ENCODE peak calls at places on chromosomes 16 and 17, in four cellular contexts. V is upper lobe of right lung, E is fibroblast of lung, F is left ventricle myocardium inferior. A is an unnamed sample.

GRCh38 chr16:23452221-23452571 is 793 bp downstream of the COG7 start:
- DNase-seq in E (no peak), V (no peak), F (no peak), A (no peak)

GRCh38 chr17:66964083-66964771 is at the start of gene CACNG4:
- DNase-seq in V (no peak), E (no peak), F (no peak), A (no peak)

GRCh38 chr17:41339571-41340169 is 11.0 kb downstream of the KRT33A start:
- DNase-seq in V (no peak), E (no peak), F (no peak), A (no peak)

GRCh38 chr17:67359960-67360817 is 6.2 kb downstream of the PSMD12 start:
- DNase-seq in V (no peak), F (no peak), E (peak), A (peak)

GRCh38 chr17:75642221-75643032 is 9.2 kb downstream of the SMIM5 start:
- DNase-seq in E (no peak), F (no peak), V (no peak), A (no peak)

GRCh38 chr17:76827736-76828135 is 40.5 kb upstream of the MGAT5B start:
- DNase-seq in E (no peak), F (no peak), V (no peak), A (no peak)

GRCh38 chr16:67211674-67212073 is 12.7 kb downstream of the ELMO3 start:
- DNase-seq in V (no peak), F (no peak), E (no peak), A (no peak)

GRCh38 chr17:49573510-49574282 is 2.0 kb upstream of the NXPH3 start:
- DNase-seq in E (no peak), F (no peak), V (peak), A (no peak)

GRCh38 chr17:7114241-7114874 is at the start of gene ASGR2:
- DNase-seq in V (no peak), F (no peak), E (no peak), A (no peak)

GRCh38 chr17:79684132-79684985 is 46.4 kb upstream of the ENPP7 start:
- DNase-seq in V (no peak), E (peak), F (peak), A (no peak)

GRCh38 chr17:39553326-39553945 is 54.3 kb downstream of the NEUROD2 start:
- DNase-seq in V (no peak), E (peak), F (no peak), A (peak)

GRCh38 chr16:89570342-89570923 is 5.1 kb upstream of the CPNE7 start:
- DNase-seq in E (no peak), V (no peak), F (no peak), A (no peak)

GRCh38 chr17:35750526-35751395 is 2.3 kb downstream of the GAS2L2 start:
- DNase-seq in F (no peak), E (no peak), V (no peak), A (no peak)

GRCh38 chr16:19583665-19584300 is 28.3 kb downstream of the VPS35L start:
- DNase-seq in E (peak), V (no peak), F (no peak), A (peak)

GRCh38 chr16:85171809-85172464 is 59.7 kb upstream of the CIBAR2 start:
- DNase-seq in V (no peak), E (peak), F (no peak), A (peak)

GRCh38 chr16:85174871-85175723 is 62.8 kb upstream of the CIBAR2 start:
- DNase-seq in E (peak), F (no peak), V (no peak), A (peak)

GRCh38 chr16:85173981-85174751 is 61.9 kb upstream of the CIBAR2 start:
- DNase-seq in E (peak), F (no peak), V (no peak), A (peak)

GRCh38 chr16:85172465-85173071 is 60.3 kb upstream of the CIBAR2 start:
- DNase-seq in V (no peak), F (no peak), E (peak), A (no peak)

DNA sequence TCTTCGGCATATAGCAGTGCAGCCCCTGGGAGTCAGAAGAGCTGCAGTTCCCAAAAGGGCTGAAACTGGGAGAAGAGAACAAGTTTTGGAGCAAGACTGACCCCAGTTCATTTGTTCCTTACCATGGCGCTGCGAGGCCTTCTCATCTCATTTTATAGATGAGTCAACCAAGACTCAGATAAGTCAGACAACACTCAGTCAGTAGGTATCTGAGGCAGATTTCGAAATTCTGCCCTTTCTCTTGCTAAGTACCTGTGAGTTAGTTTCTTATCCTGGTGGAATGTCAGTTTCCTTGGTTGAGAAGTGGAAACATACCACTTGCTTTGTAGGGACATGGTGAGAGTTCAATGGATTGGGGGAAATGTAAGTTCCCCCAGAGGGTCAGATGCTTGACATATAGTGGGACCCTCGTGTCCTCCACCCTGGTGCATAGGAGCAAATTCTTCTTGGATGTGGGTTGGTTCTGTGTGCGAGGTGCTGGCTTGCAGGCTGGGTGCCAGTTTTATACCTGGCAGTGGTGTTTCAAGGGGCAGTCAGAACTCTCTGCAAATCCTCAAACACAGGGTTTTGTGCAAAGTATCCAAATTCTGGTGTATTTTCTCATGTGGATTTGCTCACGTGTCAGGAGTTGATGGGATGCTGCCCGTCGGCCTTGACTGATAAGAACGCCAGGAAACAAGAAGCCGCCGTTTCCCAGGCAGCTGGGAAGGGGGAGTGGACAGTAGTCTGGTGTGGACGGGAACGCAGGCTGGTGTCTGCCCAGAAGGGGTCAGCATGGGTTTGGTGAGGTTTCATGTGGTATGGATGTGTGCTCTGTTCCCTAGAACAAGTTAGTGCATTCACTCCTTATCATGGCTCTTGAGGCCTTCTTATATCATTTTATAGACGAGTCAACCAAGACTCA is 61.1 kb upstream of the CIBAR2 start:
- DNase-seq in F (no peak), E (peak), V (no peak), A (peak)
- TF ChIP-seq CTCF in F (no peak), E (no peak), V (peak), A (no peak)

GRCh38 chr17:78377858-78378224 is 608 bp upstream of the PGS1 start:
- DNase-seq in E (no peak), V (no peak), F (no peak), A (no peak)
- H3K4me3 ChIP-seq in E (peak), V (peak), F (peak), A (peak)

GRCh38 chr17:55275894-55276804 is 11.4 kb downstream of the HLF start:
- DNase-seq in V (no peak), F (no peak), E (no peak), A (no peak)
- TF ChIP-seq CTCF in V (no peak), F (no peak), E (no peak), A (no peak)

GRCh38 chr16:1535391-1536291 is 2.2 kb downstream of the TMEM204 start:
- DNase-seq in F (no peak), E (peak), V (peak), A (no peak)
- H3K4me3 ChIP-seq in F (peak), E (no peak), V (peak), A (peak)

GRCh38 chr16:30867747-30868146 is 26.1 kb downstream of the BCL7C start:
- DNase-seq in V (no peak), E (peak), F (no peak), A (peak)
- TF ChIP-seq CTCF in V (no peak), E (peak), F (no peak), A (peak)

GRCh38 chr17:69435986-69436696 is 21.6 kb downstream of the MAP2K6 start:
- DNase-seq in F (no peak), V (no peak), E (no peak), A (no peak)
- H3K4me3 ChIP-seq in F (no peak), V (no peak), E (no peak), A (no peak)

DNA sequence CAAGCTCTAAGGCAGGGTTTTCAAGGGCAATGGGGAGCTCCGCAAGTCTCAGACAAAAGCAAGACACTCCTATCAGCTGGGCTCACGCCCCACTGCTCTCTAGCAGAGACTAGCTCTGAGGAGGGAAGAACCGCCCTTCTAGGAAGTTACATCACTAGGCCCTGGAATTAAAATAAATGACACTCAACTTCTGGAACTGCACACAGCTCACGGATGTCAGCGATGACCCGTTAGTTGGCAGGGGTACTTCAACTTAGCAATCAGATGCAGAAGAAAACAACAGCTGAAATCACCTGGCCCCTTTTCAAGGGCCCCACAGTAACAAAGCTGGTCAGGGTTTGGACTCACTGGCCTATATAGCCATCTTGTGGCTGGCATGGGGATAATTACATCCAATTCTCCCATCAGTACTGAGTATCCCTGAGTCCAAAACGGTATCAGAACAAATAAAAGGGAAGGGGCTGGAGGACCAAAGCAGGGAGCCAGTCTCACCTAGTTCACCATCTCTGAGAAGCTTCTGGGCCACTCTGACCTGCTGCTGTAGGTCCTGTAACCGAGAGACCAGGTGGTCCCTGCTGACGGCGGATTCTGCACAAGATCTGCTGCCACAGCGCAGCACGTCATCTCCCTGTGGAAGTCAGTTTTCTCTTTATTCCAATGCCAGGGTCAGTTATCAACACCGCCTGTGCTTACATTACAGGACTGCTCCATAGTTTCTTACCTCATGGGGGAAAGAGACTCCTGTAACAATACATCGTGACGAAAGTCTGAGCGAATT is 22.2 kb downstream of the SERPINF1 start:
- DNase-seq in F (peak), E (peak), V (peak), A (peak)
- TF ChIP-seq CTCF in F (peak), E (peak), V (peak), A (peak)

GRCh38 chr17:8333281-8333680 is 6.4 kb upstream of the ODF4 start:
- DNase-seq in V (no peak), F (no peak), E (no peak), A (no peak)

GRCh38 chr17:8341456-8341855 is 1.8 kb downstream of the ODF4 start:
- DNase-seq in V (no peak), F (no peak), E (no peak), A (no peak)

GRCh38 chr17:8339540-8339939 is at the start of gene ODF4:
- DNase-seq in E (no peak), V (no peak), F (no peak), A (no peak)

GRCh38 chr17:8338806-8339205 is 834 bp upstream of the ODF4 start:
- DNase-seq in V (no peak), F (no peak), E (no peak), A (no peak)

GRCh38 chr17:8337802-8338744 is 1.6 kb upstream of the ODF4 start:
- DNase-seq in F (no peak), E (peak), V (no peak), A (no peak)
- H3K4me3 ChIP-seq in F (no peak), E (peak), V (peak), A (no peak)

GRCh38 chr16:9778879-9779278 is 403.3 kb downstream of the GRIN2A start:
- DNase-seq in V (no peak), F (no peak), E (no peak), A (no peak)
- TF ChIP-seq CTCF in V (no peak), F (no peak), E (no peak), A (no peak)